ENCODE peak calls at places on chromosomes 12 and 14, in seven cellular contexts. One of them, this sample, is unnamed.

GRCh38 chr12:47302111-47302597 is 222.4 kb upstream of the AMIGO2 start:
- DNase-seq in heart left ventricle: no peak
- DNase-seq in mesendoderm: peak
- DNase-seq in AG09309: no peak
- DNase-seq in transverse colon: no peak
- DNase-seq in HFF-Myc: no peak
- DNase-seq in adipocyte: no peak
- DNase-seq in this sample: no peak

GRCh38 chr14:68627868-68628604 is 164.8 kb downstream of the ZFP36L1 start:
- DNase-seq in heart left ventricle: no peak
- DNase-seq in mesendoderm: peak
- DNase-seq in AG09309: no peak
- DNase-seq in transverse colon: peak
- DNase-seq in HFF-Myc: no peak
- DNase-seq in adipocyte: no peak
- DNase-seq in this sample: peak

GRCh38 chr14:101729382-101729781 is 32.1 kb upstream of the PPP2R5C start:
- DNase-seq in heart left ventricle: no peak
- DNase-seq in mesendoderm: no peak
- DNase-seq in AG09309: no peak
- DNase-seq in transverse colon: no peak
- DNase-seq in HFF-Myc: no peak
- DNase-seq in adipocyte: no peak
- DNase-seq in this sample: no peak

GRCh38 chr14:102594514-102595175 is 2.2 kb downstream of the RCOR1 start:
- DNase-seq in heart left ventricle: peak
- DNase-seq in mesendoderm: peak
- DNase-seq in AG09309: no peak
- DNase-seq in transverse colon: peak
- DNase-seq in HFF-Myc: no peak
- DNase-seq in adipocyte: peak
- DNase-seq in this sample: peak

GRCh38 chr12:52010152-52010622 is 3.4 kb downstream of the TAMALIN start:
- DNase-seq in heart left ventricle: peak
- DNase-seq in mesendoderm: peak
- DNase-seq in AG09309: no peak
- DNase-seq in transverse colon: peak
- DNase-seq in HFF-Myc: peak
- DNase-seq in adipocyte: peak
- DNase-seq in this sample: peak

GRCh38 chr14:63896278-63896720 is 43.5 kb downstream of the SYNE2 start:
- DNase-seq in heart left ventricle: peak
- DNase-seq in mesendoderm: no peak
- DNase-seq in AG09309: peak
- DNase-seq in transverse colon: peak
- DNase-seq in HFF-Myc: no peak
- DNase-seq in adipocyte: peak
- DNase-seq in this sample: no peak

GRCh38 chr12:131008461-131009270 is 55.0 kb downstream of the ADGRD1 start:
- DNase-seq in heart left ventricle: no peak
- DNase-seq in mesendoderm: no peak
- DNase-seq in AG09309: no peak
- DNase-seq in transverse colon: no peak
- DNase-seq in HFF-Myc: no peak
- DNase-seq in adipocyte: no peak
- DNase-seq in this sample: no peak

GRCh38 chr12:130626601-130627000 is 89.5 kb downstream of the RIMBP2 start:
- DNase-seq in heart left ventricle: no peak
- DNase-seq in mesendoderm: no peak
- DNase-seq in AG09309: no peak
- DNase-seq in transverse colon: no peak
- DNase-seq in HFF-Myc: no peak
- DNase-seq in adipocyte: no peak
- DNase-seq in this sample: no peak

GRCh38 chr12:12714276-12715001 is 2.7 kb upstream of the CDKN1B start:
- DNase-seq in heart left ventricle: peak
- DNase-seq in mesendoderm: peak
- DNase-seq in AG09309: no peak
- DNase-seq in transverse colon: peak
- DNase-seq in HFF-Myc: no peak
- DNase-seq in adipocyte: peak
- DNase-seq in this sample: peak

GRCh38 chr12:12880537-12880936 is 10.8 kb upstream of the GPRC5A start:
- DNase-seq in heart left ventricle: no peak
- DNase-seq in mesendoderm: no peak
- DNase-seq in AG09309: no peak
- DNase-seq in transverse colon: no peak
- DNase-seq in HFF-Myc: no peak
- DNase-seq in adipocyte: no peak
- DNase-seq in this sample: no peak

GRCh38 chr14:96579358-96579757 is 77.2 kb downstream of the PAPOLA start:
- DNase-seq in heart left ventricle: no peak
- DNase-seq in mesendoderm: no peak
- DNase-seq in AG09309: no peak
- DNase-seq in transverse colon: no peak
- DNase-seq in HFF-Myc: no peak
- DNase-seq in adipocyte: no peak
- DNase-seq in this sample: no peak

GRCh38 chr14:96578619-96579018 is 76.4 kb downstream of the PAPOLA start:
- DNase-seq in heart left ventricle: no peak
- DNase-seq in mesendoderm: no peak
- DNase-seq in AG09309: no peak
- DNase-seq in transverse colon: no peak
- DNase-seq in HFF-Myc: no peak
- DNase-seq in adipocyte: no peak
- DNase-seq in this sample: peak

GRCh38 chr14:96581026-96581425 is 78.8 kb downstream of the PAPOLA start:
- DNase-seq in heart left ventricle: no peak
- DNase-seq in mesendoderm: no peak
- DNase-seq in AG09309: no peak
- DNase-seq in transverse colon: no peak
- DNase-seq in HFF-Myc: no peak
- DNase-seq in adipocyte: no peak
- DNase-seq in this sample: no peak

GRCh38 chr14:96581902-96582640 is 79.9 kb downstream of the PAPOLA start:
- DNase-seq in heart left ventricle: no peak
- DNase-seq in mesendoderm: peak
- DNase-seq in AG09309: no peak
- DNase-seq in transverse colon: no peak
- DNase-seq in HFF-Myc: no peak
- DNase-seq in adipocyte: no peak
- DNase-seq in this sample: peak

GRCh38 chr14:96579855-96580254 is 77.7 kb downstream of the PAPOLA start:
- DNase-seq in heart left ventricle: no peak
- DNase-seq in mesendoderm: no peak
- DNase-seq in AG09309: no peak
- DNase-seq in transverse colon: no peak
- DNase-seq in HFF-Myc: no peak
- DNase-seq in adipocyte: no peak
- DNase-seq in this sample: no peak
- H3K4me3 ChIP-seq in heart left ventricle: no peak
- H3K4me3 ChIP-seq in mesendoderm: no peak
- H3K4me3 ChIP-seq in AG09309: no peak
- H3K4me3 ChIP-seq in transverse colon: no peak
- H3K4me3 ChIP-seq in HFF-Myc: no peak
- H3K4me3 ChIP-seq in adipocyte: no peak
- H3K4me3 ChIP-seq in this sample: no peak

DNA sequence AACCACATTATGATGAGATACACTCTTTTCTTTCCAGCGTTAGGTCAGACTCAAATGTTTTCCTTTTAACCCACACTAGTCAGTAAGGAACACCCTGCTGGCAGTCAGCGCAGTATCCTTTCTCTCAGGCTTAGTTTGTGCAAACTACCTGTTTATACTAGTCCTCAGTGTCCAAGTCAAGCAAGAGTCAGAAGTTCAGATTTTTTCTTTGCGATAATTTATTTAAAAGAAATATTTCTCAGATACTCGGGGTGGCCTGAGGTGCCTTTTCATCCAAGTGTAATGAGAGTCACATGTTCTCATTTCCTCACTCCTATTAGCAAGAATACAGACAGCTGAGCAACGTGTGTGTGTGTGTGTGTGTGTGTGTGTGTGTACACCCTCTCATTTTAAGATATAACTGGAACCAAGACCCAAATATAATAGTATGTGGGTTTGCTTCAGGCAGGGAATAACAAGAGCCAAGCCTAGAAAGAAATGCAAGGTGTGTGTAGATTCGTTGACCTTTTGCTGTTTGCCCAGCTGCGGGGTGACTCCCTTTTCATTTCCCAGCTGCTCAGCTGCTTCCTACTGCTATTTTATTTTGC is 182.7 kb downstream of the KICS2 start:
- DNase-seq in heart left ventricle: no peak
- DNase-seq in mesendoderm: no peak
- DNase-seq in AG09309: no peak
- DNase-seq in transverse colon: peak
- DNase-seq in HFF-Myc: no peak
- DNase-seq in adipocyte: peak
- DNase-seq in this sample: no peak
- H3K4me3 ChIP-seq in heart left ventricle: no peak
- H3K4me3 ChIP-seq in mesendoderm: no peak
- H3K4me3 ChIP-seq in AG09309: no peak
- H3K4me3 ChIP-seq in transverse colon: no peak
- H3K4me3 ChIP-seq in HFF-Myc: no peak
- H3K4me3 ChIP-seq in adipocyte: peak
- H3K4me3 ChIP-seq in this sample: no peak

GRCh38 chr12:24424376-24424775 is 474.9 kb upstream of the SOX5 start:
- DNase-seq in heart left ventricle: no peak
- DNase-seq in mesendoderm: no peak
- DNase-seq in AG09309: no peak
- DNase-seq in transverse colon: no peak
- DNase-seq in HFF-Myc: no peak
- DNase-seq in adipocyte: no peak
- DNase-seq in this sample: no peak
- H3K4me3 ChIP-seq in heart left ventricle: no peak
- H3K4me3 ChIP-seq in mesendoderm: no peak
- H3K4me3 ChIP-seq in AG09309: no peak
- H3K4me3 ChIP-seq in transverse colon: no peak
- H3K4me3 ChIP-seq in HFF-Myc: no peak
- H3K4me3 ChIP-seq in adipocyte: no peak
- H3K4me3 ChIP-seq in this sample: no peak

GRCh38 chr12:6167327-6168280 is 32.6 kb upstream of the CD9 start:
- DNase-seq in heart left ventricle: peak
- DNase-seq in mesendoderm: no peak
- DNase-seq in AG09309: peak
- DNase-seq in transverse colon: peak
- DNase-seq in HFF-Myc: peak
- DNase-seq in adipocyte: peak
- DNase-seq in this sample: no peak
- H3K4me3 ChIP-seq in heart left ventricle: no peak
- H3K4me3 ChIP-seq in mesendoderm: no peak
- H3K4me3 ChIP-seq in AG09309: no peak
- H3K4me3 ChIP-seq in transverse colon: no peak
- H3K4me3 ChIP-seq in HFF-Myc: no peak
- H3K4me3 ChIP-seq in adipocyte: peak
- H3K4me3 ChIP-seq in this sample: no peak

GRCh38 chr14:61252354-61253063 is 28.6 kb downstream of the TMEM30B start:
- DNase-seq in heart left ventricle: peak
- DNase-seq in mesendoderm: peak
- DNase-seq in AG09309: peak
- DNase-seq in transverse colon: peak
- DNase-seq in HFF-Myc: peak
- DNase-seq in adipocyte: peak
- DNase-seq in this sample: peak
- H3K4me3 ChIP-seq in heart left ventricle: no peak
- H3K4me3 ChIP-seq in mesendoderm: no peak
- H3K4me3 ChIP-seq in AG09309: no peak
- H3K4me3 ChIP-seq in transverse colon: no peak
- H3K4me3 ChIP-seq in HFF-Myc: no peak
- H3K4me3 ChIP-seq in adipocyte: peak
- H3K4me3 ChIP-seq in this sample: no peak

DNA sequence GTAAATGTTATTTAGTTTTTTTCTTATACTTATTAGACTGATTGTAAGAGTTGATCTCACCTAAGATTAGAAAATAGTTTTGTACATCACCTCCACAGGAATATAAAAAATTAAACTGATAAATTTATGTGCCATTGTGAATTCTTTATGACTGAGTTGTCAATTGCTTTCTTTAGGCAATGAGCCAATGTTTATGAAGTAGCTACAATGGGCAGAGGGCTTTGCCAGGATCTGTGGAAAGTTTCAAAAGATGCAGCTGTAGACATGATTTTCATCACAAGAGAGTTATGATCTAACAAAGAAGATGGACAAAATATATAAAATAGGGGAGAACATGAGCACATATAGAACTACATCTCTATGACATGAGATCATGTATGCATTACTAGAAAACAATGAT is 55.3 kb upstream of the E2F7 start:
- DNase-seq in heart left ventricle: no peak
- DNase-seq in mesendoderm: no peak
- DNase-seq in AG09309: no peak
- DNase-seq in transverse colon: no peak
- DNase-seq in HFF-Myc: no peak
- DNase-seq in adipocyte: peak
- DNase-seq in this sample: no peak
- H3K4me3 ChIP-seq in heart left ventricle: no peak
- H3K4me3 ChIP-seq in mesendoderm: no peak
- H3K4me3 ChIP-seq in AG09309: no peak
- H3K4me3 ChIP-seq in transverse colon: no peak
- H3K4me3 ChIP-seq in HFF-Myc: no peak
- H3K4me3 ChIP-seq in adipocyte: no peak
- H3K4me3 ChIP-seq in this sample: no peak

GRCh38 chr14:91243098-91243483 is 1.4 kb downstream of the GPR68 start:
- DNase-seq in heart left ventricle: no peak
- DNase-seq in mesendoderm: no peak
- DNase-seq in AG09309: no peak
- DNase-seq in transverse colon: no peak
- DNase-seq in HFF-Myc: no peak
- DNase-seq in adipocyte: no peak
- DNase-seq in this sample: no peak

GRCh38 chr14:91246051-91246852 is 1.7 kb upstream of the GPR68 start:
- DNase-seq in heart left ventricle: no peak
- DNase-seq in mesendoderm: no peak
- DNase-seq in AG09309: no peak
- DNase-seq in transverse colon: peak
- DNase-seq in HFF-Myc: no peak
- DNase-seq in adipocyte: no peak
- DNase-seq in this sample: no peak

GRCh38 chr14:91242635-91243034 is 1.9 kb downstream of the GPR68 start:
- DNase-seq in heart left ventricle: no peak
- DNase-seq in mesendoderm: no peak
- DNase-seq in AG09309: no peak
- DNase-seq in transverse colon: no peak
- DNase-seq in HFF-Myc: no peak
- DNase-seq in adipocyte: no peak
- DNase-seq in this sample: no peak

GRCh38 chr14:91245029-91245428 is 525 bp upstream of the GPR68 start:
- DNase-seq in heart left ventricle: no peak
- DNase-seq in mesendoderm: no peak
- DNase-seq in AG09309: no peak
- DNase-seq in transverse colon: peak
- DNase-seq in HFF-Myc: no peak
- DNase-seq in adipocyte: no peak
- DNase-seq in this sample: no peak

GRCh38 chr14:91244501-91244901 is at the start of gene GPR68:
- DNase-seq in heart left ventricle: peak
- DNase-seq in mesendoderm: no peak
- DNase-seq in AG09309: peak
- DNase-seq in transverse colon: peak
- DNase-seq in HFF-Myc: no peak
- DNase-seq in adipocyte: peak
- DNase-seq in this sample: peak
- H3K4me3 ChIP-seq in heart left ventricle: no peak
- H3K4me3 ChIP-seq in mesendoderm: no peak
- H3K4me3 ChIP-seq in AG09309: peak
- H3K4me3 ChIP-seq in transverse colon: peak
- H3K4me3 ChIP-seq in HFF-Myc: no peak
- H3K4me3 ChIP-seq in adipocyte: peak
- H3K4me3 ChIP-seq in this sample: no peak